ENCODE peak calls at places on chromosomes 11 and 22, in eight cellular contexts. D is body of pancreas; G is AG04449; W is right atrium auricular region; P is GM23338; S is right lobe of liver; Q is CD8-positive, alpha-beta T cell; C is heart right ventricle. F is an unnamed sample.

GRCh38 chr11:96306933-96307747 is 35.9 kb downstream of the MAML2 start:
- DNase-seq in D (peak), G (peak), W (peak), P (peak), S (no peak), Q (no peak), C (no peak), F (no peak)

GRCh38 chr22:25839755-25840154 is 97.8 kb downstream of the MYO18B start:
- DNase-seq in D (no peak), G (no peak), W (no peak), P (no peak), S (no peak), Q (no peak), C (no peak), F (no peak)

GRCh38 chr22:27331526-27332281 is 469.9 kb downstream of the MN1 start:
- DNase-seq in D (peak), G (no peak), W (peak), P (peak), S (peak), Q (no peak), C (peak), F (no peak)

GRCh38 chr11:13465909-13466371 is 2.9 kb upstream of the BTBD10 start:
- DNase-seq in D (peak), G (peak), W (no peak), P (peak), S (no peak), Q (no peak), C (no peak), F (no peak)

GRCh38 chr11:392102-392777 is 1.8 kb upstream of the PKP3 start:
- DNase-seq in D (no peak), G (no peak), W (no peak), P (no peak), S (no peak), Q (no peak), C (no peak), F (no peak)

GRCh38 chr22:37498289-37498909 is 12.2 kb upstream of the MFNG start:
- DNase-seq in D (peak), G (no peak), W (no peak), P (peak), S (no peak), Q (peak), C (no peak), F (peak)

GRCh38 chr11:109362059-109362458 is 59.9 kb upstream of the C11orf87 start:
- DNase-seq in D (no peak), G (no peak), W (no peak), P (no peak), S (no peak), Q (no peak), C (no peak), F (no peak)

GRCh38 chr11:810040-810567 is 337 bp downstream of the RPLP2 start:
- DNase-seq in D (no peak), G (no peak), W (no peak), P (no peak), S (no peak), Q (no peak), C (no peak), F (no peak)

GRCh38 chr22:42717197-42717967 is 3.3 kb downstream of the A4GALT start:
- DNase-seq in D (no peak), G (no peak), W (no peak), P (peak), S (no peak), Q (no peak), C (no peak), F (no peak)

GRCh38 chr22:49150801-49151221 is 676.9 kb downstream of the BRD1 start:
- DNase-seq in D (no peak), G (no peak), W (no peak), P (no peak), S (no peak), Q (no peak), C (no peak), F (no peak)

GRCh38 chr11:95068549-95068948 is 1.8 kb downstream of the SRSF8 start:
- DNase-seq in D (peak), G (peak), W (peak), P (peak), S (peak), Q (peak), C (peak), F (peak)

GRCh38 chr11:124069429-124070401 is 28.6 kb upstream of the OR10G7 start:
- DNase-seq in D (peak), G (no peak), W (no peak), P (peak), S (peak), Q (no peak), C (peak), F (peak)

GRCh38 chr11:11618973-11619435 is 2.8 kb downstream of the GALNT18 start:
- DNase-seq in D (no peak), G (no peak), W (no peak), P (peak), S (no peak), Q (no peak), C (no peak), F (no peak)
- TF ChIP-seq CTCF in D (no peak), G (no peak), W (no peak), P (peak), S (peak), Q (no peak), C (peak), F (no peak)

DNA sequence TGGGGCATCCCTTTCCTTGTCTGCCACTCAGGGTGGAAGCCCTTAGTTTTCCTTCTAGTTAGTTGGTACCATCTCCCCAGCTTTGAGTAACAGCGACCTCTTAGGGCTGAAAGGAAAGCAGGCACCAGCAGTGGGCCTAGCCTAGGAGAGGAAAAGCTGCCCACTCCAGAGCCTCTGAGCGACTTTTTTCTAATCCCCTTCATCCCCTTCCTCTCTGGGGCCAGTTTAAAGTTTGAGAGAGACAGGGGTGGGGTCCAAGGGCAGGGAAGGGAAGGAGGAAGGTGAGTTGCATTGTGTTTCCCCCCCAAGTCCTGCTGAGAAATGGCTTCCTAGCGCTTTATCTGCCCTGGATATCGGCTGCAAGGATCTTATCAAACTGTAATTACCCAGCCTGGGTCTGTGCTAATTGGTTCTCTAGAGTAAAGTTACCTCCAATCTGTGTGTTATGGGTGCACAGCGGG is 573.9 kb upstream of the CADM1 start:
- DNase-seq in D (no peak), G (no peak), W (no peak), P (peak), S (no peak), Q (no peak), C (no peak), F (no peak)
- TF ChIP-seq CTCF in D (no peak), G (peak), W (no peak), P (peak), S (peak), Q (no peak), C (no peak), F (no peak)

DNA sequence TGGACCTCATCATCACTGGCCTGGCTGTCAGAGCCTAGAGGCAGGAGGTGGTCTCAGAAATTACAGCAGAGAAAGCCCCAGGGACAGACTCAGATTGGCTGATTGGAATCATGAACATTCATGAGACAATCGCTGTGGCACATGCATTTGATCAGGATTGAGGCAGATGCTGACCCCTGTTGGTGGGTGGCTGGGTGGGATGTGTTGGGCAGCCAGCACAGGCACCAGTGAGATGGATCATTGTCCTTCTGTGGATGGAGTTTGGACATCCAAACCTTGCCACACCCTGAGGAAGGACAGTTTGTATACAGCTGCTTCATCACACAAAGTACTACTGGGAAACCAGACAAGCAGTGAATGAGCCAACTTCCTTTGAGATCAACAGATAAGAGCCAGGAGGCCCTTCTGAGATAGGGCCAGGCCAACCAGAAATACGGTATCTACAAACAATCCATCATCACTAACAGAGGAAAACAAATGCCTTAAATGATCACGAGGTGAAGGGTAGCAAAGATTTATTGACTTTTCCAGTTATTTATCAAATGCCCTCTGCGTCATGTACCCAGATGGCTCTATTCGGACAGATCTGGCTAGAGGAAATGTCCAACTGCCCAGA is 17.3 kb downstream of the COMMD9 start:
- DNase-seq in D (no peak), G (no peak), W (no peak), P (no peak), S (no peak), Q (no peak), C (no peak), F (no peak)
- TF ChIP-seq CTCF in D (no peak), G (no peak), W (no peak), P (peak), S (no peak), Q (no peak), C (no peak), F (no peak)

DNA sequence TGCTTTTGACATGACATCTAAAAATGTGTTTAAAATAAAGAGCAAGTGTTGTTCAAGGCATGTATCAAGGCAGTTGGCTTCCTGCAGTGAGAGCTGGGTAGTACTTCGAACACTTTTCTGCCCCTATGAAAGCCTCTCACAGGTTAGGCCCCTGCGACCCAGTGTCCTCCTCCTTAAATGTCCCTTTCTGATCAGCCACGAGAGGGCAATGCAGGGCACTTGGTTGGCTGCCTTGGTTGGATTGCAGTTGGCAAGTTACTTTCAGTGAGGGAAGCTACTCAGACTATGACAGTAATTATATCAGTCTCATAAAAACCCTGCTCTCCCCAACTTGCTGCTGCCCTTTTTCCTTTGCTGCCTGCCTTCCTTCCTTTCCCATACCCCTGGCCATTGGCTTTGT is 743.8 kb downstream of the NTM start:
- DNase-seq in D (peak), G (no peak), W (no peak), P (peak), S (no peak), Q (no peak), C (no peak), F (no peak)
- TF ChIP-seq CTCF in D (peak), G (peak), W (peak), P (peak), S (peak), Q (no peak), C (peak), F (no peak)

DNA sequence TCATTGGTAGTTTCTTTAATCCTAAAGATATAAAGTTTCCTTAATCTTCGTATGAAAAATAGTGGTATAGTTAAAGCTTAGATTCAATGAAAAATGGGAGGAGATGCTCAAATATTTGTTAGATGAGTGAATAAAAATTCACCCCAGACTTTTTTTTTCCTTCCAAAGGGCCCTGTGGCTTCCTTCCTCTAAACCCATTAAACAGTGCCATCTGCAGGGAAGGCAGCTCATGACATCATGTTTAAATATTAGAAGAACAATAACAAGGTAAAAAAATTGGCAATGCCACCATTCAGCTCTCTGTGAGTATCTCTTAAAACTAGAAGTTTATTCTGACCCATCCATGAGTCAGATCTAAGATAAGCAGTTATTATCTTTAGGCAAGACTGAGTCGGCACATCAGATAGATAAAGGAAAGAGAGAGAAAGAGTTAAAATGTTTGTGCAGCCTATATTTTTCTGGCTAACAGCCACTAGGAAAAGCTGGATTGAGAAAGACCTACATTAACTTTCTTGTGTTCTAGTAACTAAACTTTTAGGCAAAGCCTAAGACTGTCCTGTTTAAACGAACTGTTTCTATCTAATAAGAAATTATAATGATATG is 19.1 kb upstream of the OOSP1 start:
- DNase-seq in D (peak), G (no peak), W (no peak), P (peak), S (no peak), Q (no peak), C (no peak), F (no peak)
- TF ChIP-seq CTCF in D (peak), G (no peak), W (no peak), P (peak), S (peak), Q (no peak), C (no peak), F (no peak)

GRCh38 chr11:67629386-67630229 is at the start of gene NUDT8:
- DNase-seq in D (peak), G (no peak), W (peak), P (peak), S (peak), Q (peak), C (peak), F (peak)

GRCh38 chr11:67631853-67632174 is 2.1 kb upstream of the NUDT8 start:
- DNase-seq in D (no peak), G (no peak), W (no peak), P (no peak), S (no peak), Q (no peak), C (no peak), F (no peak)

GRCh38 chr11:67630230-67630942 is 649 bp upstream of the NUDT8 start:
- DNase-seq in D (peak), G (peak), W (peak), P (peak), S (peak), Q (peak), C (peak), F (peak)

GRCh38 chr11:67631427-67631826 is 1.7 kb upstream of the NUDT8 start:
- DNase-seq in D (no peak), G (no peak), W (no peak), P (no peak), S (peak), Q (no peak), C (peak), F (peak)

DNA sequence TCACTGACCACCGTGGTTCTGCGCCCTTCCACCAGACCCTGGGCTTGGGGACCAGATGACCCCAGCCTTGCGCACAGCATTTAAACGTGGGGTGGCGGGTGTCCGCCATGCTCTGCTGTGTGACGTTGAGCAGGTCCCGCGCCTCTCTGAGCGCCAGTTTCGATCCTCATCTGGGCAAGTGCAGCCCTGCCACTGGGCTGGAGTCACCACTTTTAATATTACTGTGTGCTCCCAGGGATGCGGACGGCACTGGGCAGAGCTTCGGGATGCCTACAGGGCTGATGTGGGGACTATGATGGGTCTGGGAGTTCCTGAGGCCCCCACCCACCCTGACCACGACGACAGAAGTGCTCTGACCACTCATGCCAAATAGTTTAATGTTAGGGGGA is 1.2 kb upstream of the NUDT8 start:
- DNase-seq in D (no peak), G (no peak), W (no peak), P (no peak), S (no peak), Q (no peak), C (no peak), F (no peak)
- TF ChIP-seq CTCF in D (no peak), G (no peak), W (no peak), P (no peak), S (no peak), Q (peak), C (peak), F (peak)

GRCh38 chr22:45831394-45831793 is 145.6 kb downstream of the WNT7B start:
- DNase-seq in D (no peak), G (no peak), W (no peak), P (no peak), S (no peak), Q (no peak), C (no peak), F (no peak)
- TF ChIP-seq CTCF in D (no peak), G (peak), W (no peak), P (peak), S (peak), Q (no peak), C (no peak), F (no peak)

DNA sequence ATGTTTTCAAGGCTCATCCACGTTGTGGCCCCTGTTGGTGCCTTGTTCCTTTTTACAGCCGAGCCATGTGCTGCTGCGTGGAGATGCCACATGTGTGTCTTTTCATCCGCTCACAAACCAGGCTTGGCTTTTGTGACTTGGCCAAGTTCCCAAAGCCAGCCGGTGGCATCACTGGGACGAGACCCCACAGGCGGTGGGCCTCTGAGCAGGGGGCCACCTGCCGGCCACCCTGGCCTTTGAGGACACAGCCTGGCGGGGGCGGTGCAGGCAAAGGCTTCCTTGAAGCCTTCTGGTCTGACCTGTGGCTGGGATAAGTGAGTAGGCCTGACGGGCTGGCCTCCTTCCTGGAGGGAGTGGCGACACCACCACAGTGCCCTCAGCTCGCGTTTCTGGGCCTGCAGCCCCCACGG is 10.6 kb downstream of the GRK2 start:
- DNase-seq in D (peak), G (no peak), W (no peak), P (peak), S (no peak), Q (peak), C (peak), F (no peak)
- TF ChIP-seq CTCF in D (no peak), G (peak), W (no peak), P (peak), S (peak), Q (no peak), C (no peak), F (no peak)

DNA sequence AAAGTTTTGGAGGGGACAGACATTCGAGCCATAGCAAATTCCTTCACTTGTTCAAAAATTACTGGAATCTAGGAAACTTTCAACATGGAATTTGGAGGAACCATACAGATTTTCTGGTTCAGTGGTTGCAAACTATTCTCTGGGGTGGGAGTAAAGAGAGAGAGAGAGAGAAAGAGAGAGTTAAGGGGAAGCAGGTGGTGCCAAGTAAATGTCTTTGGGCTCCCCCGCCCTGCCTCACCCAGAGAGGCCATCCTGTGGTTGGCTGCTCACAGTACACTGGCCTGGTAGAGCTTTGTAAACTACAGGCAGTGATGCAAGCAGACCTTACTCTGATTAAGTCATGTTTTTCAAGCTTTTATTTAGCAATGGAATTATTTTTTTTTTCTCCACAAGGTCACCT is 82.6 kb downstream of the ADAMTS15 start:
- DNase-seq in D (no peak), G (no peak), W (no peak), P (no peak), S (no peak), Q (no peak), C (no peak), F (no peak)
- TF ChIP-seq CTCF in D (no peak), G (no peak), W (no peak), P (no peak), S (no peak), Q (no peak), C (no peak), F (no peak)